ENCODE peak calls at places on chromosome 14, in six cellular contexts. Q, F, K, U, N and X are unnamed samples.

GRCh38 chr14:53890611-53891091 is 66.0 kb downstream of the BMP4 start:
- DNase-seq in Q (no peak), K (peak; percentile 92), N (no peak), F (no peak), U (no peak), X (peak; percentile 49)

GRCh38 chr14:69449216-69449615 is 35.3 kb upstream of the PLEKHD1 start:
- DNase-seq in N (no peak), Q (no peak), K (no peak), F (no peak), U (no peak), X (no peak)

GRCh38 chr14:32480337-32480736 is 151.2 kb downstream of the AKAP6 start:
- DNase-seq in K (no peak), Q (no peak), F (no peak), N (no peak), U (no peak), X (no peak)

GRCh38 chr14:83976223-83976770 is 1553.6 kb upstream of the FLRT2 start:
- DNase-seq in K (peak; percentile 57), F (no peak), U (no peak), N (no peak), Q (no peak), X (no peak)

GRCh38 chr14:78018283-78018682 is 151.9 kb upstream of the NRXN3 start:
- DNase-seq in K (no peak), Q (no peak), F (no peak), U (no peak), N (no peak), X (no peak)

GRCh38 chr14:58060077-58060476 is 91.9 kb downstream of the ARMH4 start:
- DNase-seq in K (no peak), F (no peak), Q (no peak), U (no peak), N (no peak), X (no peak)

GRCh38 chr14:96130854-96131253 is 73.8 kb upstream of the BDKRB2 start:
- DNase-seq in Q (no peak), K (peak; percentile 71), U (no peak), N (no peak), F (no peak), X (no peak)

GRCh38 chr14:38828183-38828877 is 274.7 kb downstream of the SEC23A start:
- DNase-seq in Q (no peak), K (no peak), N (no peak), U (no peak), F (no peak), X (no peak)

GRCh38 chr14:101535232-101535631 is 26.1 kb upstream of the DIO3 start:
- DNase-seq in K (no peak), F (no peak), Q (no peak), N (no peak), U (no peak), X (no peak)

GRCh38 chr14:101077511-101078074 is 174.1 kb upstream of the RTL1 start:
- DNase-seq in N (peak; percentile 58), Q (no peak), K (peak; percentile 87), U (no peak), F (no peak), X (peak; percentile 53)

GRCh38 chr14:29548948-29549370 is 378.7 kb downstream of the PRKD1 start:
- DNase-seq in U (peak; percentile 4), F (no peak), Q (no peak), N (no peak), K (peak; percentile 79), X (peak; percentile 69)

GRCh38 chr14:77200406-77200985 is 18.9 kb downstream of the TMEM63C start:
- DNase-seq in K (peak; percentile 19), N (no peak), U (no peak), Q (no peak), F (no peak), X (no peak)

GRCh38 chr14:92659765-92660561 is 88.5 kb downstream of the LGMN start:
- DNase-seq in U (peak; percentile 46), Q (no peak), N (no peak), F (peak; percentile 59), K (no peak), X (no peak)

GRCh38 chr14:92657457-92658142 is 90.8 kb downstream of the LGMN start:
- DNase-seq in N (no peak), F (peak; percentile 61), U (no peak), Q (no peak), K (no peak), X (no peak)

GRCh38 chr14:92656306-92656705 is 92.1 kb downstream of the LGMN start:
- DNase-seq in N (no peak), U (no peak), K (peak; percentile 54), F (no peak), Q (no peak), X (no peak)

GRCh38 chr14:92655802-92656201 is 92.6 kb downstream of the LGMN start:
- DNase-seq in F (no peak), Q (no peak), U (no peak), N (no peak), K (no peak), X (no peak)

GRCh38 chr14:92658160-92658559 is 90.3 kb downstream of the LGMN start:
- DNase-seq in F (no peak), K (no peak), Q (no peak), U (no peak), N (no peak), X (no peak)
- H3K4me3 ChIP-seq in F (no peak overlapping the region), K (no peak overlapping the region), Q (no peak overlapping the region), U (no peak overlapping the region), N (no peak overlapping the region), X (no peak overlapping the region)

GRCh38 chr14:68208218-68208617 is 388.6 kb downstream of the RAD51B start:
- DNase-seq in N (no peak), U (no peak), K (no peak), Q (no peak), F (no peak), X (no peak)

GRCh38 chr14:68208726-68209125 is 389.1 kb downstream of the RAD51B start:
- DNase-seq in F (no peak), K (no peak), N (no peak), U (no peak), Q (no peak), X (no peak)

GRCh38 chr14:68211886-68212285 is 392.3 kb downstream of the RAD51B start:
- DNase-seq in N (no peak), K (no peak), F (no peak), U (no peak), Q (no peak), X (no peak)

GRCh38 chr14:68211421-68211820 is 391.8 kb downstream of the RAD51B start:
- DNase-seq in U (no peak), N (no peak), Q (no peak), K (no peak), F (no peak), X (no peak)

GRCh38 chr14:68210729-68211299 is 391.2 kb downstream of the RAD51B start:
- DNase-seq in Q (no peak), K (no peak), N (no peak), U (peak; percentile 30), F (peak; percentile 14), X (no peak)
- H3K4me3 ChIP-seq in Q (peak overlapping the region; percentile 43), K (no peak overlapping the region), N (peak overlapping the region; percentile 53), U (no peak overlapping the region), F (peak overlapping the region; percentile 38), X (no peak overlapping the region)

DNA sequence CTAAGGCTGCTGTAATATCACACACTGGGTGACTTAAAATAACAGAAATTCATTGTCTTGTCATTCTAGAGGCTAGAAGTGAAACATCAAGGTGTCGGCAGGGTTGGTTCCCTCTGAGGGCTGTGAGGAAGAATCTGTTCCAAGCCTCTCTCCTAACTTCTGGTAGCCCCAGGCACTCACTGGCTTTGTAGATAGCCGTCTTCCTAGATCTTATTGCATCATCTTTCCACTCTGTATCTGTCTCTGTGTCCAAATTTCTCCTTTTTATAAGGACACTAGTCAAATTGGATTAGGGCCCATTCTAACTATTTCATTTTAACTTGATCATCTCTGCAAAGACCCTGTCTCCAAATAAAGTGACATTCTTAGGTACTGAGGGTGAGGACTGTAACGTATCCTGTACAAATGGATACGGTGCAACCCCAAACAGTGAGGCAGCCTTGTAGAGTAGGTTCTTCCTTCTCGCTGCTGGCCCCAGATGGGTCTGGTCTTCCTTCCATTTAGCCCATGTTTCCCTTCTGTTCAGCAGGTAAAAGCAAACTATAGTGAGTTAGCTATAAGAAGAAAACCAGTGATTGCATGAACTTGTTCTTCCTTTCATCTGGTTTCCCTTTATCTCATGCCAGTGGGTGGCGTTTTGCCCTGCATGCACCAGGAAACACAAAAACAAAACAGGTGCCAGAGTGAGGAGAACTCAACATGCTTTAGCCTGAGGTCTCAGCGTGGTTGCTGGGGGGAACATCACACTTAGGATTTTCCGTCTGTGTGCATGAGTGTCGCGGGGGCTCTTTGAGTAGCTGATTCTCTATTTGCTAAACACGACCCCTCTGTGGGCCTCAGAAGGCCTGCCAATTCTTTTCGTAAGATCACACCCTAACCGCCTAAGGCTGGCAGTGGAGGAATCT is 19.5 kb downstream of the TTC9 start:
- DNase-seq in Q (no peak), U (no peak), F (no peak), N (no peak), K (no peak), X (no peak)
- H3K4me3 ChIP-seq in Q (no peak overlapping the region), U (no peak overlapping the region), F (no peak overlapping the region), N (no peak overlapping the region), K (no peak overlapping the region), X (no peak overlapping the region)

GRCh38 chr14:105091335-105092123 is 26.3 kb upstream of the GPR132 start:
- DNase-seq in Q (no peak), F (no peak), U (peak; percentile 95), N (peak; percentile 94), K (no peak), X (no peak)
- H3K4me3 ChIP-seq in Q (peak overlapping the region; percentile 82), F (no peak overlapping the region), U (no peak overlapping the region), N (peak overlapping the region; percentile 85), K (no peak overlapping the region), X (no peak overlapping the region)

GRCh38 chr14:52222901-52223300 is 44.6 kb upstream of the PTGDR start:
- DNase-seq in N (no peak), F (no peak), Q (no peak), U (no peak), K (no peak), X (peak; percentile 56)
- H3K4me3 ChIP-seq in N (no peak overlapping the region), F (no peak overlapping the region), Q (no peak overlapping the region), U (no peak overlapping the region), K (no peak overlapping the region), X (no peak overlapping the region)

DNA sequence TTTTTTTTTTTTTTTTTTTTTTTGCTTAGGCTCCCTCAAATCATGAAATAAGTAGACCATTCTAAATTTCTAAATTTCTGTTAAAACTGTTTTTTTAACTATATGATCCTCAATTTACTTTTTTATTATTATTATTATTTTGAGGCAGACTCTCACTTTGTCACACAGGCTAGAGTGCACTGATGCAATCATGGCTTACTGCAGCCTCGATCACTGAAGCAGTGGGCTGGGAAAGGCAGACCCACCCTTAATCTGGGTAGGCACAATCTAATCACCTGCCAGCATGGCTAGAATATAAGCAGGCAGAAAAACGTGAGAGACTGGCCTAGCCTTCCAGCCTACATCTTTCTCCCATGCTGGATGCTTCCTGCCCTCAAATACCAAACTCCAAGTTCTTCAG is 2.4 kb downstream of the ERO1A start:
- DNase-seq in F (no peak), K (no peak), U (no peak), Q (no peak), N (no peak), X (no peak)
- H3K4me3 ChIP-seq in F (no peak overlapping the region), K (no peak overlapping the region), U (peak overlapping the region; percentile 0), Q (no peak overlapping the region), N (no peak overlapping the region), X (no peak overlapping the region)

GRCh38 chr14:34018125-34018524 is 67.3 kb upstream of the EGLN3 start:
- DNase-seq in F (no peak), K (no peak), U (no peak), Q (no peak), N (no peak), X (no peak)
- H3K4me3 ChIP-seq in F (peak overlapping the region; percentile 36), K (no peak overlapping the region), U (no peak overlapping the region), Q (peak overlapping the region; percentile 18), N (peak overlapping the region; percentile 56), X (no peak overlapping the region)